ENCODE peak calls at places on chromosomes 5 and 9, in ten cellular contexts. R, U, D, O, X, G, Y, L, H and E are unnamed samples.

GRCh38 chr9:4382722-4383317 is 83.0 kb upstream of the GLIS3 start:
- DNase-seq in Y (peak), R (peak), D (peak), G (no peak), L (no peak), U (no peak), H (no peak), X (no peak), O (no peak), E (no peak)

GRCh38 chr9:124297553-124297905 is 39.8 kb downstream of the NEK6 start:
- DNase-seq in R (peak), H (peak), L (no peak), U (peak), O (peak), Y (peak), D (peak), X (no peak), G (no peak), E (peak)

GRCh38 chr5:78779262-78779661 is 130.7 kb upstream of the LHFPL2 start:
- DNase-seq in Y (no peak), G (no peak), X (no peak), R (no peak), L (no peak), H (no peak), O (no peak), D (no peak), U (no peak), E (no peak)

GRCh38 chr9:8338249-8338721 is 538.7 kb upstream of the DMAC1 start:
- DNase-seq in R (no peak), X (no peak), G (no peak), U (no peak), H (no peak), D (peak), L (no peak), Y (no peak), O (no peak), E (no peak)

GRCh38 chr9:14277202-14277601 is 36.7 kb downstream of the NFIB start:
- DNase-seq in D (peak), G (no peak), Y (peak), H (no peak), R (no peak), U (no peak), O (no peak), L (no peak), X (no peak), E (no peak)

GRCh38 chr5:131382407-131383395 is 118.8 kb downstream of the CDC42SE2 start:
- DNase-seq in O (peak), D (peak), G (no peak), X (peak), H (peak), U (no peak), Y (peak), L (no peak), R (peak), E (no peak)

GRCh38 chr9:136799854-136800657 is 3.9 kb downstream of the CCDC183 start:
- DNase-seq in O (no peak), H (peak), U (peak), X (peak), G (no peak), Y (peak), R (peak), D (peak), L (peak), E (peak)

GRCh38 chr5:92633821-92634220 is 947.2 kb downstream of the NR2F1-AS1 start:
- DNase-seq in X (no peak), D (no peak), G (no peak), H (no peak), Y (no peak), U (no peak), L (no peak), R (no peak), O (no peak), E (no peak)

GRCh38 chr9:17191095-17191494 is 56.3 kb downstream of the CNTLN start:
- DNase-seq in D (peak), L (no peak), G (no peak), O (no peak), H (no peak), X (no peak), U (no peak), R (no peak), Y (no peak), E (no peak)

GRCh38 chr9:107584186-107584585 is 94.6 kb upstream of the KLF4 start:
- DNase-seq in U (no peak), X (no peak), O (no peak), D (no peak), G (no peak), H (no peak), R (no peak), Y (no peak), L (no peak), E (no peak)

GRCh38 chr9:104794070-104794469 is 30.1 kb downstream of the NIPSNAP3B start:
- DNase-seq in R (no peak), L (no peak), D (no peak), H (no peak), O (no peak), Y (no peak), X (no peak), U (no peak), G (no peak), E (no peak)

GRCh38 chr5:179768326-179769085 is 25.3 kb upstream of the LTC4S start:
- DNase-seq in G (no peak), H (no peak), O (no peak), Y (no peak), R (peak), L (no peak), X (no peak), D (no peak), U (no peak), E (no peak)

GRCh38 chr5:74761241-74761640 is 5.7 kb downstream of the GFM2 start:
- DNase-seq in G (no peak), L (no peak), X (no peak), U (no peak), O (no peak), Y (no peak), R (no peak), H (no peak), D (no peak), E (no peak)

GRCh38 chr9:71762900-71763653 is 5.2 kb downstream of the CEMIP2 start:
- DNase-seq in U (no peak), L (no peak), O (no peak), G (no peak), H (no peak), D (peak), R (no peak), Y (no peak), X (no peak), E (no peak)

GRCh38 chr9:124197177-124198095 is 60.3 kb upstream of the NEK6 start:
- DNase-seq in R (no peak), X (no peak), L (no peak), D (no peak), O (no peak), H (no peak), G (no peak), Y (no peak), U (peak), E (peak)

GRCh38 chr5:151642472-151643140 is 44.1 kb downstream of the SPARC start:
- DNase-seq in R (no peak), G (no peak), X (no peak), Y (no peak), L (no peak), U (no peak), D (no peak), H (no peak), O (no peak), E (no peak)

GRCh38 chr5:96259211-96259772 is 173.8 kb downstream of the PCSK1 start:
- DNase-seq in G (no peak), L (no peak), H (no peak), X (no peak), U (no peak), R (no peak), O (peak), D (peak), Y (no peak), E (no peak)

GRCh38 chr9:126113756-126114408 is 212.7 kb upstream of the MVB12B start:
- DNase-seq in G (peak), H (no peak), U (no peak), L (no peak), X (no peak), D (no peak), R (no peak), O (no peak), Y (no peak), E (no peak)

GRCh38 chr5:64210866-64211265 is 45.2 kb downstream of the RNF180 start:
- DNase-seq in H (peak), X (no peak), R (peak), L (no peak), G (no peak), Y (no peak), D (peak), U (no peak), O (no peak), E (no peak)

GRCh38 chr9:94729199-94729598 is 2.7 kb downstream of the AOPEP start:
- DNase-seq in U (no peak), L (no peak), R (peak), O (no peak), G (no peak), D (no peak), Y (no peak), H (no peak), X (no peak), E (no peak)

GRCh38 chr5:53302524-53302923 is 177.9 kb upstream of the FST start:
- DNase-seq in Y (no peak), R (no peak), X (no peak), H (no peak), D (no peak), O (no peak), G (no peak), U (no peak), L (no peak), E (no peak)

GRCh38 chr9:133103987-133104505 is 17.0 kb downstream of the RALGDS start:
- DNase-seq in D (no peak), U (no peak), O (no peak), G (no peak), R (no peak), X (no peak), Y (no peak), H (no peak), L (no peak), E (no peak)

GRCh38 chr5:147472669-147473131 is 37.2 kb downstream of the DPYSL3 start:
- DNase-seq in H (no peak), L (no peak), G (no peak), U (no peak), Y (no peak), D (no peak), O (no peak), R (no peak), X (no peak), E (no peak)
- TF ChIP-seq POLR2AphosphoS5 in H (no peak), L (no peak), G (no peak), U (no peak), Y (no peak), D (no peak), O (no peak), R (no peak), X (no peak), E (no peak)

GRCh38 chr9:117526674-117527073 is 111.8 kb upstream of the ASTN2 start:
- DNase-seq in Y (no peak), O (no peak), G (no peak), X (no peak), L (no peak), R (no peak), U (no peak), H (no peak), D (no peak), E (no peak)

GRCh38 chr9:117523531-117524153 is 108.8 kb upstream of the ASTN2 start:
- DNase-seq in R (no peak), X (no peak), U (no peak), Y (no peak), H (no peak), O (no peak), L (no peak), G (no peak), D (no peak), E (no peak)

GRCh38 chr9:117516676-117517632 is 102.1 kb upstream of the ASTN2 start:
- DNase-seq in G (no peak), D (no peak), Y (no peak), X (no peak), H (no peak), O (no peak), L (no peak), U (no peak), R (no peak), E (no peak)

DNA sequence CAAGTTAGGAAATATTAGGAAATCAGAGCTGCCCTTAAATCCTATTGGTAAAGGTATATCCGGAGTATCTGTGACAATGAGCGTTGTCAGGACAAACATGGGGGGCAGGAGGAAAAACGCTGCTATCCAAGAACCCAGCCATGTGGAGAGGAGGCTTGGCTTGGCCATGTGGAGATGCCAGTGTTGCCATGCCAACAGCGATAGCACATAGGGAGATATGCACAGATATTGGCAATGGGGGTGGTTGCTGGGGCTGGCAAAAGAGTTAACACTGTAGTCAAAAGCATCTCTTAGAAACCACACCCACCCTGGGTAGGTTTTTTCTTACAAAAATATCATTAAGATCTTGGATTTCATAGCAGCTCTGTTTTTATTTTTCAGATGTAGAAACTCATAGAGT is 106.4 kb upstream of the ASTN2 start:
- DNase-seq in G (no peak), X (no peak), H (no peak), D (no peak), L (no peak), O (no peak), U (no peak), Y (no peak), R (no peak), E (no peak)
- TF ChIP-seq POLR2AphosphoS5 in G (no peak), X (no peak), H (no peak), D (no peak), L (no peak), O (no peak), U (no peak), Y (no peak), R (no peak), E (no peak)

GRCh38 chr9:100595391-100596199 is 17.7 kb downstream of the CAVIN4 start:
- DNase-seq in R (peak), O (no peak), Y (peak), D (peak), G (no peak), X (peak), H (no peak), L (no peak), U (no peak), E (no peak)
- TF ChIP-seq POLR2AphosphoS5 in R (no peak), O (no peak), Y (no peak), D (no peak), G (no peak), X (no peak), H (no peak), L (no peak), U (no peak), E (no peak)

GRCh38 chr5:150401376-150402201 is 11.1 kb downstream of the CD74 start:
- DNase-seq in H (no peak), O (no peak), U (no peak), G (no peak), X (no peak), D (no peak), L (no peak), Y (no peak), R (no peak), E (no peak)
- TF ChIP-seq POLR2AphosphoS5 in H (peak), O (peak), U (no peak), G (no peak), X (no peak), D (no peak), L (peak), Y (no peak), R (no peak), E (no peak)

GRCh38 chr5:31361234-31361633 is 167.7 kb downstream of the CDH6 start:
- DNase-seq in O (no peak), L (no peak), R (no peak), U (no peak), X (no peak), D (no peak), G (no peak), H (no peak), Y (no peak), E (no peak)
- TF ChIP-seq POLR2AphosphoS5 in O (no peak), L (no peak), R (no peak), U (no peak), X (no peak), D (no peak), G (no peak), H (no peak), Y (no peak), E (peak)

GRCh38 chr9:98410185-98410697 is 154.8 kb upstream of the TBC1D2 start:
- DNase-seq in H (peak), R (peak), O (no peak), D (peak), U (no peak), Y (no peak), X (peak), L (no peak), G (no peak), E (no peak)
- TF ChIP-seq POLR2AphosphoS5 in H (no peak), R (no peak), O (no peak), D (no peak), U (no peak), Y (no peak), X (no peak), L (no peak), G (no peak), E (no peak)

GRCh38 chr5:132458226-132458560 is 32.4 kb downstream of the IRF1 start:
- DNase-seq in O (no peak), G (no peak), D (no peak), U (no peak), R (no peak), X (no peak), H (no peak), Y (no peak), L (no peak), E (peak)

GRCh38 chr5:132458651-132459030 is 31.9 kb downstream of the IRF1 start:
- DNase-seq in R (no peak), L (no peak), O (no peak), U (no peak), X (no peak), Y (no peak), D (no peak), G (no peak), H (no peak), E (no peak)

GRCh38 chr5:132456553-132457361 is 33.8 kb downstream of the IRF1 start:
- DNase-seq in H (no peak), U (no peak), D (peak), X (no peak), L (no peak), G (peak), R (no peak), O (no peak), Y (no peak), E (peak)

GRCh38 chr5:132457371-132458225 is 33.0 kb downstream of the IRF1 start:
- DNase-seq in G (peak), Y (no peak), U (no peak), D (no peak), O (no peak), X (no peak), L (no peak), R (no peak), H (no peak), E (peak)

GRCh38 chr5:132455614-132456115 is 34.9 kb downstream of the IRF1 start:
- DNase-seq in D (no peak), U (no peak), L (no peak), X (no peak), Y (no peak), R (peak), G (no peak), H (no peak), O (no peak), E (no peak)
- TF ChIP-seq POLR2AphosphoS5 in D (no peak), U (no peak), L (no peak), X (no peak), Y (no peak), R (no peak), G (no peak), H (no peak), O (no peak), E (no peak)

GRCh38 chr9:88805217-88805943 is 185.9 kb upstream of the S1PR3 start:
- DNase-seq in X (no peak), L (no peak), R (no peak), Y (no peak), D (no peak), O (no peak), G (no peak), H (no peak), U (no peak), E (no peak)
- TF ChIP-seq POLR2AphosphoS5 in X (no peak), L (no peak), R (no peak), Y (no peak), D (no peak), O (no peak), G (no peak), H (no peak), U (no peak), E (no peak)

GRCh38 chr5:139660105-139660915 is 12.2 kb downstream of the CXXC5 start:
- DNase-seq in D (peak), R (no peak), G (no peak), L (no peak), X (no peak), Y (no peak), H (no peak), U (peak), O (no peak), E (peak)
- TF ChIP-seq POLR2AphosphoS5 in D (peak), R (no peak), G (no peak), L (no peak), X (no peak), Y (peak), H (no peak), U (peak), O (no peak), E (peak)